ENCODE peak calls at places on chromosome 17, in nine cellular contexts. R is AG04450, M is mucosa of descending colon, U is neural progenitor cell, J is colonic mucosa, V is bronchial epithelial cell, A is testis, E is ascending aorta, Q is fibroblast of lung. I is an unnamed sample.

GRCh38 chr17:82935944-82936767 is 96.3 kb upstream of the ZNF750 start:
- DNase-seq in R (no peak), M (no peak), U (peak), J (no peak), V (no peak), A (no peak), E (peak), Q (no peak), I (no peak)

GRCh38 chr17:3894927-3895343 is 2.1 kb upstream of the CAMKK1 start:
- DNase-seq in R (no peak), M (peak), U (no peak), J (peak), V (peak), A (no peak), E (no peak), Q (no peak), I (no peak)

GRCh38 chr17:53032861-53033271 is 789.9 kb upstream of the KIF2B start:
- DNase-seq in R (no peak), M (peak), U (peak), J (peak), V (peak), A (peak), E (no peak), Q (peak), I (peak)

GRCh38 chr17:72782985-72783701 is 309.3 kb downstream of the SLC39A11 start:
- DNase-seq in R (no peak), M (no peak), U (no peak), J (no peak), V (peak), A (no peak), E (no peak), Q (no peak), I (no peak)

GRCh38 chr17:19263621-19264010 is 26.4 kb downstream of the EPN2 start:
- DNase-seq in R (no peak), M (no peak), U (no peak), J (no peak), V (peak), A (peak), E (peak), Q (peak), I (peak)

GRCh38 chr17:77822302-77823030 is 136.0 kb upstream of the TNRC6C start:
- DNase-seq in R (no peak), M (peak), U (no peak), J (peak), V (no peak), A (no peak), E (peak), Q (no peak), I (peak)

GRCh38 chr17:58105093-58105492 is 21.9 kb downstream of the DYNLL2 start:
- DNase-seq in R (no peak), M (no peak), U (no peak), J (no peak), V (no peak), A (no peak), E (no peak), Q (no peak), I (no peak)

GRCh38 chr17:77327566-77328463 is 187.0 kb downstream of the SEC14L1 start:
- DNase-seq in R (no peak), M (peak), U (no peak), J (peak), V (no peak), A (peak), E (peak), Q (no peak), I (no peak)

GRCh38 chr17:48307814-48308411 is 122.1 kb downstream of the SKAP1 start:
- DNase-seq in R (peak), M (peak), U (peak), J (peak), V (peak), A (peak), E (no peak), Q (peak), I (peak)

GRCh38 chr17:78510141-78510935 is 66.9 kb downstream of the DNAH17 start:
- DNase-seq in R (no peak), M (no peak), U (no peak), J (no peak), V (no peak), A (no peak), E (no peak), Q (no peak), I (no peak)

GRCh38 chr17:77884019-77884418 is 74.5 kb upstream of the TNRC6C start:
- DNase-seq in R (no peak), M (no peak), U (peak), J (no peak), V (no peak), A (peak), E (no peak), Q (no peak), I (no peak)

GRCh38 chr17:66268247-66268927 is 34.0 kb upstream of the PRKCA start:
- DNase-seq in R (peak), M (no peak), U (no peak), J (no peak), V (peak), A (no peak), E (no peak), Q (peak), I (peak)

GRCh38 chr17:27878776-27879562 is 14.2 kb downstream of the LYRM9 start:
- DNase-seq in R (no peak), M (no peak), U (no peak), J (no peak), V (no peak), A (no peak), E (no peak), Q (peak), I (no peak)

GRCh38 chr17:42871647-42872046 is 20.6 kb downstream of the AOC3 start:
- DNase-seq in R (no peak), M (no peak), U (no peak), J (no peak), V (no peak), A (no peak), E (no peak), Q (no peak), I (no peak)

GRCh38 chr17:55691666-55692065 is 31.0 kb downstream of the TMEM100 start:
- DNase-seq in R (no peak), M (no peak), U (no peak), J (no peak), V (no peak), A (no peak), E (no peak), Q (no peak), I (no peak)

GRCh38 chr17:33290156-33290697 is 2.9 kb downstream of the ASIC2 start:
- DNase-seq in R (no peak), M (no peak), U (no peak), J (no peak), V (no peak), A (no peak), E (no peak), Q (no peak), I (no peak)

GRCh38 chr17:64572682-64573154 is 65.9 kb downstream of the CEP95 start:
- DNase-seq in R (no peak), M (no peak), U (no peak), J (no peak), V (peak), A (no peak), E (no peak), Q (peak), I (peak)

GRCh38 chr17:45296003-45296832 is 20.6 kb downstream of the MAP3K14 start:
- DNase-seq in R (no peak), M (no peak), U (no peak), J (no peak), V (peak), A (no peak), E (no peak), Q (no peak), I (peak)

GRCh38 chr17:4710693-4711634 is 532 bp downstream of the ARRB2 start:
- DNase-seq in R (no peak), M (peak), U (no peak), J (peak), V (no peak), A (no peak), E (no peak), Q (no peak), I (no peak)

GRCh38 chr17:65438173-65438572 is 123.3 kb downstream of the AXIN2 start:
- DNase-seq in R (no peak), M (no peak), U (no peak), J (no peak), V (no peak), A (no peak), E (no peak), Q (no peak), I (no peak)

GRCh38 chr17:28714281-28714680 is 2.6 kb upstream of the PROCA1 start:
- DNase-seq in R (no peak), M (no peak), U (no peak), J (no peak), V (no peak), A (no peak), E (no peak), Q (no peak), I (no peak)

GRCh38 chr17:30956764-30957374 is 14.0 kb upstream of the RNF135 start:
- DNase-seq in R (no peak), M (no peak), U (peak), J (no peak), V (no peak), A (no peak), E (no peak), Q (peak), I (no peak)

GRCh38 chr17:77466596-77467223 is 325.9 kb downstream of the SEC14L1 start:
- DNase-seq in R (no peak), M (no peak), U (peak), J (no peak), V (no peak), A (no peak), E (no peak), Q (no peak), I (no peak)

GRCh38 chr17:11268176-11268575 is 27.2 kb downstream of the SHISA6 start:
- DNase-seq in R (no peak), M (no peak), U (no peak), J (no peak), V (no peak), A (no peak), E (no peak), Q (no peak), I (no peak)

GRCh38 chr17:11269210-11269609 is 28.2 kb downstream of the SHISA6 start:
- DNase-seq in R (no peak), M (no peak), U (no peak), J (no peak), V (no peak), A (no peak), E (no peak), Q (no peak), I (no peak)

GRCh38 chr17:11264183-11264871 is 23.3 kb downstream of the SHISA6 start:
- DNase-seq in R (no peak), M (no peak), U (no peak), J (no peak), V (peak), A (no peak), E (no peak), Q (no peak), I (peak)
- TF ChIP-seq CTCF in R (no peak), M (peak), U (peak), J (peak), V (no peak), A (no peak), E (no peak), Q (no peak), I (peak)

DNA sequence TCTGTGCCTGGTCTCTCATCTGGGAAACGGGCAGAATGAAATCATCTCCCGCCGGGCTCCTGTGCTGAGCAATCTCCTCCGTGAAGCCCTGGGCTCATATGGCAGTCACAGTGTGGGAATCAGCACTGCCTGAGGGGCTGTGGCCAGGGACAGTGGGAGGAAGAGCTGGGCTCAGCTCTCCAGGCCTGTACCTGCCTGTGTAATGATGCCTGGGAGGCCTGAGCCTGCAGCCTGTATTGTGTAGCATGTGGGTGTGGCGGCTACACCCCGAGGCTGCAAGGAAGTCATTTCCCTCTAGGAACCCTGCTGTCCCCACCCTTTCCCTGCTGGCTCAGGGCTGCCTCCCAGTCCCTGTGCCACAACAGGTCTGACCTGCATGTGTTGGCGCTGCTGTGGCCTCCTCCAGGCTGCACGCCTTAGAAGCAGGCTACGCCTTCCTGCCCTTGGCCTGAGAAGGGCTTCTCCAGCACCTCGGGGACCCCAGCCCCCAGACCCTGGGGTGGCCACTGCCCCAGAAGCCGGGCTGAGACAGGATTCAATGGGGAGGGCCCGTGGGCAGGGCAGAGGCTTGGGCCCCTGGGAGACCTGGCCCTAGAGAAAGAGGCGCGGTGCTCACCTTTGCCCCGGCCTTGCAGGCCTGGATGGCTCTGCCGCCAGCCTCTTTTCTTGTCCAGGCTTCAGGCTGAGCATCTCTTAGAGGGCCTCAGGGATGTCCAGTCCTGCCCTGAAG is 2.1 kb downstream of the ITGB4 start:
- DNase-seq in R (no peak), M (peak), U (no peak), J (peak), V (peak), A (no peak), E (no peak), Q (no peak), I (no peak)
- H3K4me3 ChIP-seq in R (no peak), M (no peak), U (no peak), J (peak), V (peak), A (no peak), E (no peak), Q (no peak), I (no peak)

GRCh38 chr17:39653662-39654331 is 11.4 kb upstream of the TCAP start:
- DNase-seq in R (no peak), M (peak), U (no peak), J (peak), V (peak), A (peak), E (no peak), Q (peak), I (peak)
- TF ChIP-seq CTCF in R (peak), M (peak), U (peak), J (peak), V (peak), A (no peak), E (peak), Q (peak), I (peak)

GRCh38 chr17:49835472-49835871 is 12.4 kb downstream of the TAC4 start:
- DNase-seq in R (no peak), M (no peak), U (no peak), J (no peak), V (no peak), A (no peak), E (no peak), Q (no peak), I (no peak)

GRCh38 chr17:49832840-49833599 is 14.8 kb downstream of the TAC4 start:
- DNase-seq in R (no peak), M (no peak), U (no peak), J (no peak), V (no peak), A (no peak), E (peak), Q (no peak), I (no peak)

GRCh38 chr17:49841548-49841947 is 6.3 kb downstream of the TAC4 start:
- DNase-seq in R (no peak), M (no peak), U (no peak), J (no peak), V (no peak), A (no peak), E (no peak), Q (no peak), I (no peak)

GRCh38 chr17:49834118-49834743 is 13.6 kb downstream of the TAC4 start:
- DNase-seq in R (no peak), M (no peak), U (no peak), J (no peak), V (peak), A (no peak), E (no peak), Q (no peak), I (peak)

GRCh38 chr17:49836111-49837030 is 11.5 kb downstream of the TAC4 start:
- DNase-seq in R (no peak), M (peak), U (no peak), J (peak), V (peak), A (no peak), E (peak), Q (peak), I (peak)
- H3K4me3 ChIP-seq in R (no peak), M (no peak), U (no peak), J (no peak), V (no peak), A (no peak), E (no peak), Q (no peak), I (no peak)

DNA sequence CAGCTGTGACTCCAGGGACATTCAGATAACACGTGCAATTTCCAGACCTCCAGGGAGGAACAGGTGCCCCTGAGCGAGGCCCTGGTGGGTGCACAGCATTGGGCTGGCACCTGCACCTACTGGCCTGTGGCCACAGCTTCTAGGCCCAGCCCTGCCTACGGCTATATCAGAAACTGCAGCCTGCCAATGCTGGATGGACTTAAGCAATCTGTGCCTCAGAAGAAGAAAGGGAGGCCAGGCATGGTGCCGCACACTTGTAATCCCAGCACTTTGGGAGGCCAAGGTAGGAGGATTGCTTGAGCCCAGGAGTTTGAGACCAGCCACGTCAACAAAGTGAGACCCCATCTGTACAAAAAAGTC is 12.4 kb downstream of the PITPNM3 start:
- DNase-seq in R (no peak), M (no peak), U (no peak), J (no peak), V (no peak), A (no peak), E (no peak), Q (no peak), I (no peak)
- TF ChIP-seq CTCF in R (no peak), M (no peak), U (no peak), J (no peak), V (no peak), A (no peak), E (no peak), Q (no peak), I (no peak)

GRCh38 chr17:59155439-59156177 is at the start of gene PRR11:
- DNase-seq in R (peak), M (peak), U (peak), J (peak), V (peak), A (peak), E (peak), Q (peak), I (peak)
- H3K4me3 ChIP-seq in R (peak), M (peak), U (peak), J (peak), V (peak), A (peak), E (peak), Q (peak), I (peak)

GRCh38 chr17:1999557-2000251 is 25.4 kb downstream of the RTN4RL1 start:
- DNase-seq in R (no peak), M (peak), U (peak), J (peak), V (peak), A (peak), E (no peak), Q (peak), I (no peak)

GRCh38 chr17:2002767-2003329 is 22.3 kb downstream of the RTN4RL1 start:
- DNase-seq in R (no peak), M (no peak), U (no peak), J (no peak), V (no peak), A (peak), E (no peak), Q (no peak), I (no peak)

GRCh38 chr17:2004435-2004952 is 20.6 kb downstream of the RTN4RL1 start:
- DNase-seq in R (no peak), M (no peak), U (no peak), J (no peak), V (no peak), A (peak), E (no peak), Q (no peak), I (no peak)

GRCh38 chr17:2008332-2009126 is 16.6 kb downstream of the RTN4RL1 start:
- DNase-seq in R (no peak), M (peak), U (no peak), J (peak), V (no peak), A (no peak), E (no peak), Q (no peak), I (no peak)

GRCh38 chr17:2003525-2003924 is 21.6 kb downstream of the RTN4RL1 start:
- DNase-seq in R (no peak), M (no peak), U (no peak), J (no peak), V (no peak), A (no peak), E (no peak), Q (no peak), I (no peak)
- TF ChIP-seq CTCF in R (no peak), M (no peak), U (no peak), J (no peak), V (no peak), A (no peak), E (no peak), Q (no peak), I (no peak)

DNA sequence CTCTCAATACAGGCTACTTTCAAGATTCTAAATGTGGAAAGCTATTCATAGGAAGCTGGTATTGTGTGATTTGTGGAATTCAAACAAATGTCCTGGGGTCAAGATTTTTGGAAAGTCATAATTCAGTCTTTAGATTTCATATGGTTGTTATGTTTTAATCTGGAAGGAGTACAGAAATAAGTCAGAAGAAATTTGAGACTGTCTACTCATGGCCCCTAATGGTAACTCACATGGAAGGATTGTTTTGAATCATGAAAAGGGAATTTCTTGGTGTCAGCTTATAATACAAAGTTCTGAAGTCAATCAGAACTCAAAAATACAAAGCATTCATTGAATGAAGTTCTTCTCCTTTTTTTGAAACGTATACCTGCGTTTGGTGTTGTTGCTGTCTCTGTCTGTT is 3.1 kb downstream of the KCNJ2 start:
- DNase-seq in R (no peak), M (no peak), U (no peak), J (no peak), V (no peak), A (no peak), E (no peak), Q (peak), I (no peak)
- H3K4me3 ChIP-seq in R (no peak), M (no peak), U (no peak), J (no peak), V (no peak), A (no peak), E (no peak), Q (no peak), I (no peak)

GRCh38 chr17:74215332-74215727 is 2.0 kb downstream of the TTYH2 start:
- DNase-seq in R (no peak), M (no peak), U (no peak), J (no peak), V (no peak), A (no peak), E (no peak), Q (no peak), I (no peak)
- TF ChIP-seq CTCF in R (no peak), M (no peak), U (no peak), J (no peak), V (no peak), A (no peak), E (no peak), Q (no peak), I (no peak)

GRCh38 chr17:81509048-81509686 is 3.4 kb downstream of the ACTG1 start:
- DNase-seq in R (no peak), M (peak), U (no peak), J (peak), V (peak), A (no peak), E (no peak), Q (peak), I (peak)
- H3K4me3 ChIP-seq in R (peak), M (no peak), U (peak), J (peak), V (no peak), A (peak), E (peak), Q (peak), I (peak)

I was measured in fibroblast of mammary gland.